ENCODE peak calls at places on chromosome 20, in eight cellular contexts. C, B, R, S, O, M, G and T are unnamed samples.
A peak's percentile ranks its signal among the peaks of the same experiment; 100 is the strongest.

GRCh38 chr20:59055302-59055701 is 12.7 kb upstream of the PRELID3B start:
- DNase-seq in C (peak; percentile 33), B (no peak), R (no peak), S (no peak), O (peak; percentile 70), M (no peak), G (no peak), T (no peak)

GRCh38 chr20:48877299-48877698 is 44.2 kb upstream of the ARFGEF2 start:
- DNase-seq in C (peak; percentile 76), B (no peak), R (no peak), S (no peak), O (no peak), M (no peak), G (no peak), T (no peak)

GRCh38 chr20:33415948-33416347 is 14.6 kb upstream of the CDK5RAP1 start:
- DNase-seq in C (peak; percentile 62), B (peak; percentile 68), R (no peak), S (no peak), O (peak; percentile 63), M (no peak), G (no peak), T (peak; percentile 11)

GRCh38 chr20:59214619-59215547 is 51.3 kb downstream of the ZNF831 start:
- DNase-seq in C (no peak), B (no peak), R (no peak), S (no peak), O (no peak), M (no peak), G (no peak), T (no peak)

GRCh38 chr20:62876826-62877728 is 15.5 kb upstream of the TCFL5 start:
- DNase-seq in C (no peak), B (peak; percentile 83), R (no peak), S (no peak), O (peak; percentile 95), M (no peak), G (no peak), T (no peak)

GRCh38 chr20:41923604-41924003 is 305.4 kb upstream of the CHD6 start:
- DNase-seq in C (no peak), B (no peak), R (no peak), S (no peak), O (no peak), M (no peak), G (no peak), T (no peak)

GRCh38 chr20:37226889-37227288 is 34.7 kb downstream of the GHRH start:
- DNase-seq in C (no peak), B (no peak), R (no peak), S (no peak), O (no peak), M (no peak), G (no peak), T (no peak)

GRCh38 chr20:57589123-57589727 is 28.3 kb downstream of the PCK1 start:
- DNase-seq in C (no peak), B (no peak), R (no peak), S (no peak), O (no peak), M (no peak), G (no peak), T (no peak)

GRCh38 chr20:24034820-24035219 is 46.2 kb upstream of the GGTLC1 start:
- DNase-seq in C (no peak), B (no peak), R (no peak), S (no peak), O (peak; percentile 50), M (no peak), G (no peak), T (no peak)

GRCh38 chr20:61954276-61955021 is 111.2 kb downstream of the TAF4 start:
- DNase-seq in C (no peak), B (no peak), R (no peak), S (no peak), O (no peak), M (no peak), G (no peak), T (no peak)

GRCh38 chr20:63829598-63829942 is 1.5 kb downstream of the ZBTB46 start:
- DNase-seq in C (no peak), B (no peak), R (no peak), S (no peak), O (peak; percentile 43), M (peak; percentile 56), G (no peak), T (no peak)

GRCh38 chr20:17809714-17810631 is 110.2 kb downstream of the BANF2 start:
- DNase-seq in C (no peak), B (no peak), R (no peak), S (no peak), O (no peak), M (no peak), G (peak; percentile 66), T (no peak)

GRCh38 chr20:43843096-43843964 is 71.3 kb upstream of the TOX2 start:
- DNase-seq in C (no peak), B (peak; percentile 16), R (no peak), S (no peak), O (no peak), M (no peak), G (peak; percentile 82), T (no peak)

GRCh38 chr20:4064118-4064962 is 49.0 kb upstream of the RNF24 start:
- DNase-seq in C (no peak), B (peak; percentile 92), R (no peak), S (peak; percentile 9), O (peak; percentile 26), M (no peak), G (no peak), T (peak; percentile 66)

GRCh38 chr20:16462711-16463110 is 110.5 kb downstream of the KIF16B start:
- DNase-seq in C (no peak), B (no peak), R (no peak), S (no peak), O (no peak), M (no peak), G (no peak), T (no peak)

GRCh38 chr20:25083773-25084615 is 2.1 kb upstream of the VSX1 start:
- DNase-seq in C (no peak), B (no peak), R (no peak), S (no peak), O (peak; percentile 26), M (peak; percentile 74), G (no peak), T (no peak)

GRCh38 chr20:10219452-10219791 is 792 bp downstream of the SNAP25 start:
- DNase-seq in C (peak; percentile 35), B (peak; percentile 73), R (peak; percentile 6), S (peak; percentile 35), O (peak; percentile 83), M (peak; percentile 79), G (no peak), T (peak; percentile 70)

GRCh38 chr20:7147220-7147601 is 379.7 kb downstream of the BMP2 start:
- DNase-seq in C (no peak), B (no peak), R (no peak), S (no peak), O (no peak), M (no peak), G (no peak), T (no peak)

GRCh38 chr20:46954490-46955038 is 59.9 kb downstream of the EYA2 start:
- DNase-seq in C (no peak), B (no peak), R (no peak), S (no peak), O (no peak), M (no peak), G (peak; percentile 97), T (no peak)

GRCh38 chr20:11686900-11687543 is 230.7 kb upstream of the BTBD3 start:
- DNase-seq in C (no peak), B (no peak), R (no peak), S (no peak), O (peak; percentile 5), M (no peak), G (no peak), T (peak; percentile 17)

GRCh38 chr20:64242003-64242796 is 13.3 kb upstream of the PCMTD2 start:
- DNase-seq in C (no peak), B (no peak), R (no peak), S (no peak), O (no peak), M (no peak), G (no peak), T (no peak)

GRCh38 chr20:35616465-35617396 is 1.1 kb downstream of the SPAG4 start:
- DNase-seq in C (peak; percentile 100), B (peak; percentile 88), R (no peak), S (peak; percentile 98), O (peak; percentile 87), M (peak; percentile 56), G (peak; percentile 98), T (peak; percentile 61)

GRCh38 chr20:37897008-37897548 is 5.8 kb upstream of the VSTM2L start:
- DNase-seq in C (peak; percentile 14), B (no peak), R (no peak), S (peak; percentile 56), O (no peak), M (no peak), G (no peak), T (no peak)

GRCh38 chr20:13139459-13140150 is 81.5 kb upstream of the ISM1 start:
- DNase-seq in C (no peak), B (no peak), R (no peak), S (no peak), O (no peak), M (no peak), G (no peak), T (no peak)